ENCODE peak calls at places on chromosomes 2 and 18, in eight cellular contexts. M, W, N, H, G, F, J and U are unnamed samples.

GRCh38 chr18:7901657-7902056 is 334.5 kb downstream of the PTPRM start:
- DNase-seq in M (no peak), W (no peak), N (no peak), H (no peak), G (peak), F (no peak), J (no peak), U (no peak)

GRCh38 chr2:164560902-164561301 is 60.4 kb downstream of the GRB14 start:
- DNase-seq in M (no peak), W (no peak), N (no peak), H (no peak), G (no peak), F (no peak), J (no peak), U (no peak)

GRCh38 chr18:68428026-68428425 is 286.9 kb downstream of the TMX3 start:
- DNase-seq in M (no peak), W (no peak), N (no peak), H (no peak), G (peak), F (no peak), J (peak), U (peak)

GRCh38 chr2:53670351-53670750 is 97.3 kb upstream of the CHAC2 start:
- DNase-seq in M (no peak), W (no peak), N (no peak), H (no peak), G (peak), F (no peak), J (no peak), U (no peak)

GRCh38 chr2:32844253-32844652 is 102.5 kb upstream of the LTBP1 start:
- DNase-seq in M (no peak), W (no peak), N (no peak), H (no peak), G (no peak), F (no peak), J (no peak), U (no peak)

GRCh38 chr2:222701709-222702108 is 30.3 kb downstream of the MOGAT1 start:
- DNase-seq in M (no peak), W (no peak), N (no peak), H (no peak), G (no peak), F (no peak), J (no peak), U (no peak)

GRCh38 chr2:101704816-101705565 is 7.5 kb downstream of the MAP4K4 start:
- DNase-seq in M (no peak), W (no peak), N (no peak), H (no peak), G (peak), F (no peak), J (no peak), U (no peak)

GRCh38 chr2:47520302-47520630 is 117.3 kb downstream of the MSH2 start:
- DNase-seq in M (no peak), W (no peak), N (no peak), H (no peak), G (no peak), F (no peak), J (no peak), U (no peak)

GRCh38 chr2:188785515-188785914 is 188.7 kb upstream of the COL3A1 start:
- DNase-seq in M (no peak), W (no peak), N (no peak), H (no peak), G (no peak), F (no peak), J (no peak), U (no peak)